ENCODE peak calls at places on chromosomes 12 and 14, in four cellular contexts. W is body of pancreas; N is kidney; Z is CD8-positive, alpha-beta T cell. J is an unnamed sample.

GRCh38 chr12:93847517-93848452 is 170.6 kb downstream of the CRADD start:
- DNase-seq in W (no peak), N (no peak), Z (no peak), J (peak)

GRCh38 chr12:3797649-3798048 is 44.7 kb upstream of the CRACR2A start:
- DNase-seq in W (no peak), N (no peak), Z (no peak), J (no peak)

GRCh38 chr12:76529226-76529918 is 30.2 kb downstream of the OSBPL8 start:
- DNase-seq in W (no peak), N (no peak), Z (no peak), J (peak)

GRCh38 chr12:5258498-5258897 is 173.4 kb upstream of the NTF3 start:
- DNase-seq in W (no peak), N (no peak), Z (no peak), J (peak)

GRCh38 chr12:26121841-26122680 is 2.8 kb downstream of the BHLHE41 start:
- DNase-seq in W (peak), N (peak), Z (no peak), J (peak)

GRCh38 chr14:61435563-61436337 is 114.4 kb downstream of the PRKCH start:
- DNase-seq in W (no peak), N (no peak), Z (no peak), J (no peak)

GRCh38 chr12:2680676-2681039 is 114.1 kb upstream of the FKBP4 start:
- DNase-seq in W (no peak), N (no peak), Z (no peak), J (no peak)

GRCh38 chr14:91047174-91047753 is 13.2 kb downstream of the RPS6KA5 start:
- DNase-seq in W (no peak), N (no peak), Z (no peak), J (no peak)

GRCh38 chr12:65836419-65837197 is 12.3 kb downstream of the HMGA2 start:
- DNase-seq in W (no peak), N (no peak), Z (no peak), J (no peak)

GRCh38 chr14:53952533-53952932 is 4.1 kb downstream of the BMP4 start:
- DNase-seq in W (no peak), N (no peak), Z (no peak), J (no peak)

GRCh38 chr12:82299617-82300016 is 58.6 kb downstream of the CCDC59 start:
- DNase-seq in W (no peak), N (no peak), Z (no peak), J (peak)

GRCh38 chr14:34063470-34064164 is 112.7 kb upstream of the EGLN3 start:
- DNase-seq in W (no peak), N (no peak), Z (no peak), J (peak)

GRCh38 chr12:106134294-106134949 is 4.3 kb downstream of the NUAK1 start:
- DNase-seq in W (no peak), N (no peak), Z (no peak), J (peak)
- H3K4me3 ChIP-seq in W (no peak), N (no peak), Z (no peak), J (no peak)

GRCh38 chr12:119988440-119988787 is 622 bp upstream of the BICDL1 start:
- DNase-seq in W (no peak), N (no peak), Z (no peak), J (peak)
- TF ChIP-seq CTCF in W (no peak), N (peak), Z (no peak), J (peak)

GRCh38 chr12:53489242-53489915 is 9.9 kb downstream of the MAP3K12 start:
- DNase-seq in W (peak), N (no peak), Z (no peak), J (no peak)

GRCh38 chr12:53495903-53496751 is 3.1 kb downstream of the MAP3K12 start:
- DNase-seq in W (peak), N (peak), Z (no peak), J (peak)

GRCh38 chr12:53493610-53494391 is 5.5 kb downstream of the MAP3K12 start:
- DNase-seq in W (peak), N (peak), Z (no peak), J (no peak)

GRCh38 chr12:53492830-53493609 is 6.2 kb downstream of the MAP3K12 start:
- DNase-seq in W (peak), N (peak), Z (peak), J (peak)

GRCh38 chr12:53492188-53492587 is 7.1 kb downstream of the MAP3K12 start:
- DNase-seq in W (peak), N (peak), Z (no peak), J (no peak)
- H3K4me3 ChIP-seq in W (no peak), N (peak), Z (no peak), J (peak)

GRCh38 chr12:10720974-10721565 is 2.1 kb downstream of the YBX3 start:
- DNase-seq in W (no peak), N (no peak), Z (no peak), J (no peak)

GRCh38 chr12:10721654-10722501 is 1.2 kb downstream of the YBX3 start:
- DNase-seq in W (peak), N (peak), Z (peak), J (peak)

GRCh38 chr12:10722905-10723866 is at the start of gene YBX3:
- DNase-seq in W (peak), N (peak), Z (peak), J (peak)

GRCh38 chr12:10719482-10719881 is 3.6 kb downstream of the YBX3 start:
- DNase-seq in W (no peak), N (no peak), Z (no peak), J (no peak)

DNA sequence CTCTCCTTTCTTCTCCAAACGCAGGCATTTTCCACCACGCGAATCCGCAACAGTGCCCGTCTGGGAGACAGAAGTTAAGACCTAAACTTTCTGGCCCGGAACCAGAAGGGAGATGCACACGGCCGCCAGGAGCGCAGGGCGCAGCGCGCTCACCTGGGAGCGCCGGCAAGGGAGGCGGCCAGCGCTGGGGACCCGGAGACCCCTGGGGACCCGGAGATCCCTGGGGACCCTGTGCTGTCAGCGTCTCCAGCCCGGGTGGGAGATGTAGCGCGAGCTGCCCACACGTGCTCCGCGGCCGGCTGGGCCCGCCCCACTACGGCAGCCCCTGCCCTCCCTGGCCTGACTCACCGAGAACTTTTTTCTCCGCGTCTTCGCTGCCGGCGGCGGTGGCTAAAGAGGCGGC is 620 bp downstream of the YBX3 start:
- DNase-seq in W (peak), N (peak), Z (peak), J (peak)
- TF ChIP-seq CTCF in W (no peak), N (peak), Z (peak), J (peak)